ENCODE peak calls at places on chromosomes 7 and 10, in eight cellular contexts. X, K, B, I, E, N, C and T are unnamed samples.

GRCh38 chr7:93426297-93426696 is 148.2 kb downstream of the CALCR start:
- DNase-seq in C (no peak), I (no peak), B (no peak), X (no peak), E (no peak), K (no peak), N (no peak), T (no peak)

GRCh38 chr7:117019786-117020604 is 66.7 kb downstream of the ST7 start:
- DNase-seq in N (no peak), E (peak; percentile 86), C (peak; percentile 74), X (peak; percentile 92), B (peak; percentile 93), I (peak; percentile 61), K (no peak), T (no peak)

GRCh38 chr7:88546808-88547207 is 212.7 kb upstream of the ZNF804B start:
- DNase-seq in I (peak; percentile 58), N (no peak), K (no peak), B (peak; percentile 9), C (no peak), E (no peak), X (peak; percentile 61), T (no peak)

GRCh38 chr10:625751-626711 is 63.4 kb downstream of the DIP2C start:
- DNase-seq in I (no peak), X (no peak), B (no peak), K (no peak), N (no peak), E (no peak), C (no peak), T (no peak)

GRCh38 chr10:58741673-58742072 is 229.0 kb downstream of the BICC1 start:
- DNase-seq in K (no peak), E (no peak), N (no peak), C (no peak), B (no peak), I (no peak), X (no peak), T (no peak)

GRCh38 chr7:105653441-105654005 is 72.2 kb upstream of the EFCAB10 start:
- DNase-seq in I (no peak), K (no peak), X (no peak), B (no peak), E (no peak), C (no peak), N (no peak), T (no peak)

GRCh38 chr7:21967500-21968099 is 21.9 kb upstream of the CDCA7L start:
- DNase-seq in C (no peak), N (no peak), I (no peak), K (peak; percentile 7), E (no peak), X (no peak), B (peak; percentile 25), T (peak; percentile 15)

GRCh38 chr10:1659221-1659791 is 78.0 kb downstream of the ADARB2 start:
- DNase-seq in X (no peak), B (no peak), E (peak; percentile 60), N (no peak), K (no peak), I (no peak), C (no peak), T (no peak)

GRCh38 chr10:53697038-53697437 is 924.5 kb upstream of the MBL2 start:
- DNase-seq in K (no peak), B (no peak), E (no peak), I (no peak), X (no peak), N (no peak), C (no peak), T (no peak)

GRCh38 chr10:6583447-6583846 is 3.4 kb upstream of the PRKCQ start:
- DNase-seq in K (no peak), C (no peak), E (peak; percentile 75), X (no peak), B (no peak), N (no peak), I (peak; percentile 12), T (no peak)

GRCh38 chr10:96857613-96858012 is 25.5 kb downstream of the LCOR start:
- DNase-seq in B (no peak), X (no peak), E (no peak), N (no peak), K (no peak), C (no peak), I (no peak), T (no peak)

GRCh38 chr7:24756989-24757798 is at the start of gene GSDME:
- DNase-seq in E (peak; percentile 93), N (no peak), B (peak; percentile 67), X (peak; percentile 54), K (no peak), I (peak; percentile 45), C (peak; percentile 26), T (no peak)

GRCh38 chr7:156080596-156080995 is 268.3 kb upstream of the SHH start:
- DNase-seq in X (no peak), E (no peak), K (no peak), I (no peak), C (no peak), B (no peak), N (no peak), T (no peak)

GRCh38 chr10:62380002-62380401 is 5.8 kb downstream of the ZNF365 start:
- DNase-seq in B (peak; percentile 72), K (no peak), X (no peak), I (no peak), N (no peak), E (no peak), C (peak; percentile 66), T (no peak)

GRCh38 chr7:74176555-74176954 is 2.4 kb downstream of the EIF4H start:
- DNase-seq in I (no peak), C (no peak), X (no peak), E (no peak), B (no peak), N (no peak), K (no peak), T (no peak)

GRCh38 chr7:108015740-108016139 is 12.8 kb upstream of the LAMB1 start:
- DNase-seq in C (no peak), K (no peak), N (no peak), E (no peak), X (no peak), B (peak; percentile 41), I (no peak), T (no peak)

GRCh38 chr7:1919539-1920265 is 249.6 kb downstream of the ELFN1 start:
- DNase-seq in E (no peak), N (no peak), K (no peak), B (no peak), X (peak; percentile 61), I (no peak), C (no peak), T (no peak)

GRCh38 chr10:121282264-121282663 is 316.0 kb downstream of the FGFR2 start:
- DNase-seq in B (no peak), C (no peak), E (no peak), N (no peak), I (no peak), K (no peak), X (no peak), T (no peak)

GRCh38 chr10:35716776-35717175 is 74.7 kb upstream of the FZD8 start:
- DNase-seq in N (no peak), I (no peak), B (no peak), C (no peak), K (no peak), X (no peak), E (no peak), T (no peak)

GRCh38 chr7:13117103-13117502 is 429.7 kb downstream of the ARL4A start:
- DNase-seq in N (no peak), I (no peak), E (no peak), B (peak; percentile 35), K (no peak), C (no peak), X (no peak), T (no peak)

GRCh38 chr7:85554294-85554877 is 367.5 kb upstream of the SEMA3D start:
- DNase-seq in I (peak; percentile 26), C (peak; percentile 62), X (peak; percentile 17), B (peak; percentile 80), E (no peak), N (peak; percentile 48), K (no peak), T (no peak)

GRCh38 chr7:54985405-54986360 is 33.1 kb upstream of the EGFR start:
- DNase-seq in E (no peak), X (no peak), C (peak; percentile 44), B (peak; percentile 50), N (no peak), I (no peak), K (no peak), T (no peak)

GRCh38 chr10:33509231-33509871 is 174.9 kb upstream of the NRP1 start:
- DNase-seq in I (peak; percentile 6), K (no peak), B (peak; percentile 92), E (peak; percentile 87), C (no peak), X (peak; percentile 62), N (no peak), T (no peak)

GRCh38 chr7:95863-96260 is 96.5 kb upstream of the FAM20C start:
- DNase-seq in N (no peak), B (no peak), C (no peak), E (no peak), X (no peak), I (no peak), K (no peak), T (no peak)

GRCh38 chr7:112546723-112547513 is 66.1 kb downstream of the LSMEM1 start:
- DNase-seq in X (peak; percentile 74), I (peak; percentile 51), K (no peak), C (no peak), N (no peak), B (no peak), E (no peak), T (no peak)
- TF ChIP-seq CTCF in X (peak; percentile 64), I (no peak), K (no peak), C (no peak), N (no peak), B (no peak), E (no peak), T (no peak)

DNA sequence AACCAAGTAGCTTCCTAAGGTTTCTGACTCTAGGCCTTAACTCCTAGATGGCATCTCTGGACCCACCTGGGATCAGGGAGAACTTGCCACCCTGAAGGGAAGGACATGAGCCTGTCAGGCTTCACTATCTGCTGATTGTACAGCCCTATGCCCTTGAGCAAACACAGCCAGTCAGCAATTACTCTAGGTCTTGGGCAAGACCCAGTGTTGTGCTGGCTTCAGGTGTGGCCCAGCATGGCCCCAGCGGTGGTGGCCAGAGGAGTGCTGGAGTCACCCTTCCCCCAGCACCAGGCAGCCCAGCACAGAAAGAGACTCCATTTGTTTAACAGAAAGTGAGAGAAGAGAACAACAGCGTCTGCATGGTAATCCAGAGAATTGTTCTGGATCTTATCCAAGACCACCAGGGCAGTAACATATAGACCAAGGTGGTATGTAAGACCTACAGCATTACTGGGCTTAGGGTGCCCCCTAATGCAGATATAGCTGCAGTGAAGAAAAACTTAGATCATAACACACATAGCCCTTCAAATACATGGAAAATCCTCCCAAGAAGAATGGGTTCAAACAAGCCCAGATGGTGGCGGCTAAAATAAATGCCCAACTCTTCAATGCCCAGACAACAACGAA is 207.7 kb downstream of the MAGI2 start:
- DNase-seq in N (no peak), E (no peak), C (no peak), X (no peak), K (no peak), I (no peak), B (no peak), T (no peak)
- TF ChIP-seq CTCF in N (no peak), E (no peak), C (no peak), X (peak; percentile 16), K (no peak), I (no peak), B (no peak), T (no peak)

GRCh38 chr7:142873281-142873784 is 12.2 kb downstream of the TRPV6 start:
- DNase-seq in X (peak; percentile 55), I (peak; percentile 43), E (peak; percentile 84), K (no peak), B (no peak), C (no peak), N (no peak), T (no peak)
- TF ChIP-seq CTCF in X (peak; percentile 61), I (peak; percentile 76), E (no peak), K (no peak), B (peak; percentile 43), C (peak; percentile 25), N (peak; percentile 53), T (no peak)

GRCh38 chr10:16518822-16519221 is 2.9 kb downstream of the C1QL3 start:
- DNase-seq in E (no peak), K (no peak), I (no peak), C (no peak), B (no peak), N (no peak), X (no peak), T (no peak)
- TF ChIP-seq CTCF in E (no peak), K (no peak), I (peak; percentile 24), C (peak; percentile 47), B (peak; percentile 26), N (peak; percentile 33), X (peak; percentile 14), T (peak; percentile 8)